ENCODE peak calls at places on chromosome 22, in seven cellular contexts. One of them, this sample, is unnamed.

GRCh38 chr22:24432059-24432853 is 4.9 kb downstream of the ADORA2A start:
- DNase-seq in RWPE1: peak
- DNase-seq in adrenal gland: peak
- DNase-seq in psoas muscle: peak
- DNase-seq in cardiac muscle cell: peak
- DNase-seq in CD4-positive, alpha-beta T cell: no peak
- DNase-seq in left lung: peak
- DNase-seq in this sample: no peak

GRCh38 chr22:24510694-24511625 is 15.8 kb downstream of the UPB1 start:
- DNase-seq in RWPE1: no peak
- DNase-seq in CD4-positive, alpha-beta T cell: no peak
- DNase-seq in left lung: no peak
- DNase-seq in cardiac muscle cell: peak
- DNase-seq in adrenal gland: peak
- DNase-seq in psoas muscle: peak
- DNase-seq in this sample: no peak

GRCh38 chr22:31286360-31287255 is 5.7 kb downstream of the PIK3IP1 start:
- DNase-seq in psoas muscle: no peak
- DNase-seq in RWPE1: no peak
- DNase-seq in left lung: peak
- DNase-seq in adrenal gland: peak
- DNase-seq in CD4-positive, alpha-beta T cell: peak
- DNase-seq in cardiac muscle cell: no peak
- DNase-seq in this sample: no peak

GRCh38 chr22:19291580-19292261 is at the start of gene CLTCL1:
- DNase-seq in CD4-positive, alpha-beta T cell: peak
- DNase-seq in RWPE1: peak
- DNase-seq in adrenal gland: peak
- DNase-seq in cardiac muscle cell: peak
- DNase-seq in psoas muscle: peak
- DNase-seq in left lung: peak
- DNase-seq in this sample: peak

GRCh38 chr22:46518038-46518437 is 19.4 kb downstream of the CELSR1 start:
- DNase-seq in adrenal gland: no peak
- DNase-seq in CD4-positive, alpha-beta T cell: no peak
- DNase-seq in left lung: no peak
- DNase-seq in RWPE1: no peak
- DNase-seq in cardiac muscle cell: no peak
- DNase-seq in psoas muscle: peak
- DNase-seq in this sample: no peak

GRCh38 chr22:49992921-49993648 is 19.5 kb downstream of the IL17REL start:
- DNase-seq in RWPE1: no peak
- DNase-seq in CD4-positive, alpha-beta T cell: peak
- DNase-seq in adrenal gland: peak
- DNase-seq in cardiac muscle cell: peak
- DNase-seq in left lung: peak
- DNase-seq in psoas muscle: peak
- DNase-seq in this sample: no peak

GRCh38 chr22:40409613-40410113 is 39.3 kb downstream of the SGSM3 start:
- DNase-seq in psoas muscle: no peak
- DNase-seq in adrenal gland: no peak
- DNase-seq in left lung: peak
- DNase-seq in RWPE1: no peak
- DNase-seq in cardiac muscle cell: no peak
- DNase-seq in CD4-positive, alpha-beta T cell: no peak
- DNase-seq in this sample: no peak

GRCh38 chr22:30266445-30267381 is at the start of gene OSM:
- DNase-seq in psoas muscle: peak
- DNase-seq in CD4-positive, alpha-beta T cell: peak
- DNase-seq in cardiac muscle cell: no peak
- DNase-seq in left lung: peak
- DNase-seq in adrenal gland: peak
- DNase-seq in RWPE1: no peak
- DNase-seq in this sample: no peak

GRCh38 chr22:39622881-39623367 is 52.4 kb downstream of the CACNA1I start:
- DNase-seq in psoas muscle: peak
- DNase-seq in CD4-positive, alpha-beta T cell: peak
- DNase-seq in RWPE1: no peak
- DNase-seq in cardiac muscle cell: peak
- DNase-seq in left lung: peak
- DNase-seq in adrenal gland: peak
- DNase-seq in this sample: no peak

GRCh38 chr22:50140615-50141014 is 29.9 kb upstream of the PANX2 start:
- DNase-seq in left lung: no peak
- DNase-seq in RWPE1: no peak
- DNase-seq in CD4-positive, alpha-beta T cell: no peak
- DNase-seq in psoas muscle: no peak
- DNase-seq in cardiac muscle cell: peak
- DNase-seq in adrenal gland: no peak
- DNase-seq in this sample: no peak

GRCh38 chr22:30370681-30371080 is 13.9 kb downstream of the CCDC157 start:
- DNase-seq in left lung: no peak
- DNase-seq in adrenal gland: no peak
- DNase-seq in CD4-positive, alpha-beta T cell: no peak
- DNase-seq in psoas muscle: no peak
- DNase-seq in cardiac muscle cell: no peak
- DNase-seq in RWPE1: no peak
- DNase-seq in this sample: no peak

GRCh38 chr22:48717883-48718817 is 1109.5 kb downstream of the BRD1 start:
- DNase-seq in CD4-positive, alpha-beta T cell: no peak
- DNase-seq in psoas muscle: no peak
- DNase-seq in cardiac muscle cell: no peak
- DNase-seq in adrenal gland: no peak
- DNase-seq in RWPE1: no peak
- DNase-seq in left lung: no peak
- DNase-seq in this sample: peak

GRCh38 chr22:20881869-20882815 is 23.3 kb downstream of the SNAP29 start:
- DNase-seq in psoas muscle: no peak
- DNase-seq in adrenal gland: no peak
- DNase-seq in cardiac muscle cell: no peak
- DNase-seq in left lung: no peak
- DNase-seq in CD4-positive, alpha-beta T cell: no peak
- DNase-seq in RWPE1: no peak
- DNase-seq in this sample: no peak

GRCh38 chr22:31075961-31076360 is 5.2 kb upstream of the SMTN start:
- DNase-seq in CD4-positive, alpha-beta T cell: no peak
- DNase-seq in left lung: peak
- DNase-seq in psoas muscle: peak
- DNase-seq in adrenal gland: peak
- DNase-seq in cardiac muscle cell: peak
- DNase-seq in RWPE1: no peak
- DNase-seq in this sample: no peak

GRCh38 chr22:44158766-44159165 is 22.0 kb upstream of the PARVG start:
- DNase-seq in psoas muscle: peak
- DNase-seq in adrenal gland: no peak
- DNase-seq in CD4-positive, alpha-beta T cell: no peak
- DNase-seq in RWPE1: no peak
- DNase-seq in cardiac muscle cell: no peak
- DNase-seq in left lung: no peak
- DNase-seq in this sample: no peak

GRCh38 chr22:19503367-19503766 is 20.8 kb downstream of the CLDN5 start:
- DNase-seq in psoas muscle: no peak
- DNase-seq in CD4-positive, alpha-beta T cell: no peak
- DNase-seq in cardiac muscle cell: no peak
- DNase-seq in left lung: no peak
- DNase-seq in adrenal gland: no peak
- DNase-seq in RWPE1: no peak
- DNase-seq in this sample: no peak

GRCh38 chr22:43276311-43276710 is 66.9 kb downstream of the SCUBE1 start:
- DNase-seq in RWPE1: no peak
- DNase-seq in adrenal gland: no peak
- DNase-seq in cardiac muscle cell: no peak
- DNase-seq in psoas muscle: no peak
- DNase-seq in left lung: no peak
- DNase-seq in CD4-positive, alpha-beta T cell: no peak
- DNase-seq in this sample: no peak

GRCh38 chr22:26604368-26604767 is 13.5 kb downstream of the CRYBB1 start:
- DNase-seq in psoas muscle: no peak
- DNase-seq in adrenal gland: no peak
- DNase-seq in left lung: no peak
- DNase-seq in cardiac muscle cell: no peak
- DNase-seq in RWPE1: no peak
- DNase-seq in CD4-positive, alpha-beta T cell: no peak
- DNase-seq in this sample: no peak
- H3K27ac ChIP-seq in psoas muscle: no peak
- H3K27ac ChIP-seq in adrenal gland: no peak
- H3K27ac ChIP-seq in left lung: no peak
- H3K27ac ChIP-seq in cardiac muscle cell: no peak
- H3K27ac ChIP-seq in RWPE1: no peak
- H3K27ac ChIP-seq in CD4-positive, alpha-beta T cell: no peak
- H3K27ac ChIP-seq in this sample: no peak

DNA sequence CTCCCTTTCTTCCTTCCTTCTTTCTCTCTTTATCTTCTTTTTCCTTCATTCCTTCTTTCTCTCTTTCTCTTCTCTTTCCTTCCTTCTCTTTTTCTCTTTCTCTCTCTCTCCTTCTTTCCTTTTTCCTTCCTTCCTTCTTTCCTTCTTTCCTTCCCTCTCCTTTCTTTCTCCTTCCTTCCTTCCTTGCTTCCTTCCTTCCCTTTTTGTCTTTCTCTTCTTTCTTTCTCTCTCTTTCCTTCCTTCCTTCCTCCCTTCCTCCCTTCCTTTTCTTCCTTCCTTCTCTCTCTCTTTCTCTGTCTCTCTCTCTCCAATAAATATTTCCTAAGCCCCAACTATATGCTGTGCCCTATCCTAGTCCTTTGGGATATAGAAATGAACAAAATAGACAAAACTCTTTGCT is 60.5 kb downstream of the CACNG2 start:
- DNase-seq in psoas muscle: no peak
- DNase-seq in adrenal gland: no peak
- DNase-seq in RWPE1: no peak
- DNase-seq in cardiac muscle cell: no peak
- DNase-seq in CD4-positive, alpha-beta T cell: no peak
- DNase-seq in left lung: no peak
- DNase-seq in this sample: no peak
- H3K27ac ChIP-seq in psoas muscle: no peak
- H3K27ac ChIP-seq in adrenal gland: no peak
- H3K27ac ChIP-seq in RWPE1: no peak
- H3K27ac ChIP-seq in cardiac muscle cell: no peak
- H3K27ac ChIP-seq in CD4-positive, alpha-beta T cell: no peak
- H3K27ac ChIP-seq in left lung: no peak
- H3K27ac ChIP-seq in this sample: no peak

GRCh38 chr22:28780296-28780695 is 7.8 kb downstream of the CCDC117 start:
- DNase-seq in psoas muscle: no peak
- DNase-seq in adrenal gland: no peak
- DNase-seq in CD4-positive, alpha-beta T cell: no peak
- DNase-seq in cardiac muscle cell: no peak
- DNase-seq in RWPE1: no peak
- DNase-seq in left lung: no peak
- DNase-seq in this sample: no peak

GRCh38 chr22:28788601-28789000 is 11.8 kb downstream of the XBP1 start:
- DNase-seq in CD4-positive, alpha-beta T cell: no peak
- DNase-seq in cardiac muscle cell: no peak
- DNase-seq in adrenal gland: no peak
- DNase-seq in RWPE1: no peak
- DNase-seq in left lung: no peak
- DNase-seq in psoas muscle: no peak
- DNase-seq in this sample: no peak

GRCh38 chr22:28779833-28780232 is 7.3 kb downstream of the CCDC117 start:
- DNase-seq in adrenal gland: no peak
- DNase-seq in CD4-positive, alpha-beta T cell: no peak
- DNase-seq in psoas muscle: no peak
- DNase-seq in left lung: no peak
- DNase-seq in cardiac muscle cell: no peak
- DNase-seq in RWPE1: no peak
- DNase-seq in this sample: no peak

DNA sequence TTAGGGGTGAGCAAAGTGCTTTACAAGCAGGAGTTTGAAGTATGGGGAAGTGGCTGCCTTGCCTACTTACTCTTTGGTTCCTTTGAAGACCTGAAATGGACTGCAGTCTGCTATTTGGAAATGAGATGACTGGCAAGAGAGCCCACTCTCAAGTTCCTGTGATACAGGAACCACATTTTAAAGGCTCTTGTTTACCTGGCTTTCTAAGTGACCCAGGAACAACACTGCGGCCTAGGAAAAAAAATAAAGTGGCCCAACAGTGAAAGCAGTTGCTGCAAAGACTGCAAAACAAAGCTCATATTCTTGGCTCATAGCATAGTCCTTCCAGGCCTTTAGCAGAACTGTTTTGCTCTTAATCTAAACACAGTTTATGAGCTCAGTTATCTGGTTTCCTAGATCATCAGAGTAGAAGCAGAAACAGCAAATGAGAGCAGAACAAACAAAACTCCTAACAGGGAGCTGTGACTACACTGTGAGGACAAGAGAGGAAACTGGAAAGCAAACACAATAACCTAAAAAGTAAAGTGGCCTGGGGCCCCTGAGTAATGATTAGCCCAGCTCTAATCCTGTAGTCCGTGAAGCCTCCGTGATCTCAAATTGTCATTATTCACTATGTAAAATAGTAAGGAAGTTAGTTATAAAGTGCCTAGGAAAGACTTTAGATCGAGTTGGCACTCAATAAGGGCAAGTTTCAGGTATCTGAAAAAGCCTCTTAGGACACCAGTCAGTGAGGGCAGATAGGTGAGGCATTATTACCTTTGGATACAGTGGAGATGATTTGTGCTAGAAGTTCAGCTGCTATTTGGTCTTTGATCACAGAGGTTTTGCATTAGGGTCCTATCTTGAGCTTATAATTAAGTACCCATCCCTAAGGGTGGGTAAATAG is 11.5 kb downstream of the CCDC117 start:
- DNase-seq in cardiac muscle cell: no peak
- DNase-seq in psoas muscle: no peak
- DNase-seq in CD4-positive, alpha-beta T cell: no peak
- DNase-seq in RWPE1: no peak
- DNase-seq in adrenal gland: no peak
- DNase-seq in left lung: no peak
- DNase-seq in this sample: no peak
- H3K27ac ChIP-seq in cardiac muscle cell: peak
- H3K27ac ChIP-seq in psoas muscle: no peak
- H3K27ac ChIP-seq in CD4-positive, alpha-beta T cell: no peak
- H3K27ac ChIP-seq in RWPE1: no peak
- H3K27ac ChIP-seq in adrenal gland: no peak
- H3K27ac ChIP-seq in left lung: peak
- H3K27ac ChIP-seq in this sample: no peak

GRCh38 chr22:32660292-32660691 is 141.2 kb upstream of the TIMP3 start:
- DNase-seq in adrenal gland: peak
- DNase-seq in psoas muscle: peak
- DNase-seq in CD4-positive, alpha-beta T cell: peak
- DNase-seq in left lung: peak
- DNase-seq in RWPE1: peak
- DNase-seq in cardiac muscle cell: peak
- DNase-seq in this sample: no peak

GRCh38 chr22:32665676-32666075 is 135.8 kb upstream of the TIMP3 start:
- DNase-seq in CD4-positive, alpha-beta T cell: no peak
- DNase-seq in psoas muscle: no peak
- DNase-seq in RWPE1: peak
- DNase-seq in left lung: no peak
- DNase-seq in adrenal gland: no peak
- DNase-seq in cardiac muscle cell: no peak
- DNase-seq in this sample: no peak

GRCh38 chr22:32662587-32662915 is 139.0 kb upstream of the TIMP3 start:
- DNase-seq in CD4-positive, alpha-beta T cell: no peak
- DNase-seq in adrenal gland: no peak
- DNase-seq in left lung: no peak
- DNase-seq in psoas muscle: no peak
- DNase-seq in RWPE1: no peak
- DNase-seq in cardiac muscle cell: no peak
- DNase-seq in this sample: no peak

GRCh38 chr22:32661296-32661695 is 140.2 kb upstream of the TIMP3 start:
- DNase-seq in adrenal gland: peak
- DNase-seq in cardiac muscle cell: peak
- DNase-seq in RWPE1: peak
- DNase-seq in CD4-positive, alpha-beta T cell: no peak
- DNase-seq in psoas muscle: peak
- DNase-seq in left lung: peak
- DNase-seq in this sample: no peak

GRCh38 chr22:32661737-32662586 is 139.5 kb upstream of the TIMP3 start:
- DNase-seq in CD4-positive, alpha-beta T cell: no peak
- DNase-seq in cardiac muscle cell: peak
- DNase-seq in RWPE1: no peak
- DNase-seq in psoas muscle: no peak
- DNase-seq in left lung: no peak
- DNase-seq in adrenal gland: no peak
- DNase-seq in this sample: no peak
- H3K27ac ChIP-seq in CD4-positive, alpha-beta T cell: no peak
- H3K27ac ChIP-seq in cardiac muscle cell: no peak
- H3K27ac ChIP-seq in RWPE1: no peak
- H3K27ac ChIP-seq in psoas muscle: no peak
- H3K27ac ChIP-seq in left lung: no peak
- H3K27ac ChIP-seq in adrenal gland: no peak
- H3K27ac ChIP-seq in this sample: no peak

This sample was measured in RWPE2.